ENCODE peak calls at places on chromosomes 11 and 22, in six cellular contexts. V, R, H, C, T and E are unnamed samples.

GRCh38 chr11:65663634-65664200 is 1.0 kb upstream of the RELA start:
- DNase-seq in C (no peak), H (peak), T (peak), V (no peak), R (peak), E (peak)

GRCh38 chr11:104858882-104859735 is 39.2 kb downstream of the CASP12 start:
- DNase-seq in R (no peak), H (no peak), C (no peak), V (no peak), T (no peak), E (no peak)

GRCh38 chr22:48799227-48799970 is 1028.3 kb downstream of the BRD1 start:
- DNase-seq in H (no peak), T (no peak), R (no peak), C (no peak), V (no peak), E (no peak)

GRCh38 chr11:131473510-131473909 is 103.1 kb downstream of the NTM start:
- DNase-seq in C (no peak), T (no peak), R (no peak), V (no peak), H (no peak), E (no peak)

GRCh38 chr11:35151241-35151640 is 12.3 kb downstream of the CD44 start:
- DNase-seq in C (no peak), R (no peak), V (no peak), T (no peak), H (no peak), E (no peak)

GRCh38 chr11:65422633-65423515 is at the start of gene NEAT1:
- DNase-seq in T (peak), V (peak), H (peak), R (peak), C (peak), E (peak)

GRCh38 chr22:43974028-43974545 is 18.8 kb downstream of the SAMM50 start:
- DNase-seq in T (no peak), C (no peak), H (no peak), R (no peak), V (no peak), E (no peak)

GRCh38 chr22:22357024-22357868 is 112.7 kb downstream of the VPREB1 start:
- DNase-seq in T (peak), C (peak), V (peak), R (peak), H (peak), E (peak)

GRCh38 chr22:33707581-33707980 is 212.7 kb downstream of the LARGE1 start:
- DNase-seq in R (no peak), T (no peak), C (no peak), V (no peak), H (no peak), E (no peak)

GRCh38 chr22:32823024-32823730 is 21.7 kb downstream of the TIMP3 start:
- DNase-seq in V (no peak), R (peak), C (peak), T (no peak), H (no peak), E (no peak)

GRCh38 chr11:11427185-11427944 is 74.3 kb upstream of the CSNK2A3 start:
- DNase-seq in C (no peak), V (no peak), R (no peak), T (no peak), H (no peak), E (no peak)

GRCh38 chr22:49534386-49534785 is 293.3 kb downstream of the BRD1 start:
- DNase-seq in V (no peak), T (no peak), C (no peak), H (no peak), R (no peak), E (no peak)

DNA sequence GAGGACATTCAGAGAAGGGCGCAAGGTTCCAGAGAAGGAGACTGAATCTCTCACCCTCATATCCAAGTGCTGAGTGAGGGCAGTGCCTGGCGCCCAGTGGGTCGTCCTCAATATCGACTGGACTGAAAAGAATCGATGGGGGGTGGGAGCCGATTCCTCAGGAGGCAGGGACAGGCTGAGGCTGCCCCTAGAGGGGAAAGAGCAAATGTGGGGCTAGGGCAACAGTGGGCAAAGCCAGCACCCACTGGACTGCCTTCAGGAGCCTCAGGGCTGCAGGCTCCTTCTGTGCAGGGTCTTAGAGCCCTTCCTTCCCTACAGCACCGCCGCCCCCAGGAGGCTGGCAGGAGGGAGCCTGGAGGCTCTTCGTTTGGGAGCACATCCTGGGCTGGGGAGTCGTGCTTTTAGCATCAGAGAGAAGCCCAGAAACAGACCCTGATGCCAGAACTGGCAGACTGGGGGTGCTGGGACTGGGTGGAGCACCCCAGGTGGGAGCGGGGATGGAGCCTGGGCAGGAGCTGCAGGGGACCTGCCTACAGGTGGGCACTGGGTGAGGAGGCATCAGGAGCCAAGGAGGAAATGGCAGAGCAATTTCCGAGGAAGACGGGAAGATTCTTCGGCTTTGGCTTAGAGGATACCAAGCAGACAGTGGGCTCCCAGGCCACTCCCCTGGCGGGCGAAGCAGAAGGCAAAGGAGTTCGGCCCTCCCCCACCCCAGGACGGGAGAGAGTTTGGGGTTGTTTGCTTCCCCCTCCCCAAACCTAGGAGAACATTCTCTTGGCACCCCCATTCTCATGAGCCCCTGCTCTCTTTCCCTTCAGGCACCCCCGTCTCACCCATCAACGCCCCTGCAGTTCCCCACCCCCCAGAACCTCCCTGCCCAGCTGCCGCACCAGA is 1.2 kb downstream of the SYT7 start:
- DNase-seq in C (no peak), H (no peak), T (no peak), R (no peak), V (no peak), E (no peak)
- TF ChIP-seq CTCF in C (no peak), H (no peak), T (no peak), R (no peak), V (no peak), E (no peak)

DNA sequence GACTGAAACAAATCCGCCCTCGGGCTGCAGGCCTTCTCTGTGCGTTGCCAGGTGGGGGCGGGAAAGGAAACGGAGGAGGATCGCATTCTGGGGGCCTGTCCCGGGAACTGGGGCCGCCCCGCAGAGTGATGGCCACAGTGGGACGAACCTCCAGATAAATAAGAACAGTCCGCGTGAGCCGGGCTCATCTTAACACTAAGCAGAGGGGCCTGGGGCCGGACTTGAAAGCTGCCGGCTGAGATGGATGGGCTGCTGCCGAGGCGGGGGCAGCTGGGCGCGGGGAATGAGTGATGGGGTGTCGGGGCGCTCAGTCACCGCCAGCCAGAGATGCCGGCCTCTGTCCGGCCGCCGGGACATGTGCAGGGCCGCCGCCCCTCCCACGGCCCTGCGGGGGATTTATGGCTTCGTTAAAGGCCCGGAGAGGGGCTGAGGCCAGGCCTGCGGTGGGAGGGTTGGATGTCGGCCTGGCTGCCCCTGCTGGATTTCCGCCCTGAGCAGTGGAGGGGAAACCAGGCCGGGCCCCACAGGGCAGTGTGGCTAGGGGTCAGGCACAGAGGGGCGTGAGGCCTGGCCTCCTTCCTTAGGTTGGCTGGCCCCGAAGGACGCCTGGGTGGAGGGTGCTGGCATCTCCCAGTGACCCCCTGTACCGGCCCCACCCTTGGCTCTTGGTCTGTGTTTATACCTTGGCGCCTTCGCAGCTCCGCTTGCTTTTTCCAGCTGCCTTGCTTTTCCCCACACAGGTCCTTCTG is 45.3 kb upstream of the CD82 start:
- DNase-seq in C (no peak), V (no peak), R (no peak), H (peak), T (no peak), E (no peak)
- TF ChIP-seq CTCF in C (no peak), V (no peak), R (no peak), H (no peak), T (no peak), E (no peak)

GRCh38 chr22:23402275-23403151 is 177.6 kb downstream of the IGLL1 start:
- DNase-seq in V (peak), H (peak), T (no peak), R (peak), C (peak), E (no peak)
- TF ChIP-seq CTCF in V (peak), H (peak), T (peak), R (peak), C (peak), E (peak)

GRCh38 chr11:8872017-8872416 is 39.0 kb upstream of the AKIP1 start:
- DNase-seq in C (no peak), R (no peak), V (no peak), T (no peak), H (no peak), E (no peak)

GRCh38 chr11:8873966-8874365 is 37.0 kb upstream of the AKIP1 start:
- DNase-seq in C (no peak), H (no peak), R (no peak), T (no peak), V (no peak), E (no peak)

GRCh38 chr11:8871283-8871775 is 39.7 kb upstream of the AKIP1 start:
- DNase-seq in R (peak), T (peak), C (peak), H (peak), V (no peak), E (no peak)

GRCh38 chr11:8867856-8868705 is 42.9 kb upstream of the AKIP1 start:
- DNase-seq in R (no peak), T (no peak), V (no peak), C (no peak), H (no peak), E (no peak)

DNA sequence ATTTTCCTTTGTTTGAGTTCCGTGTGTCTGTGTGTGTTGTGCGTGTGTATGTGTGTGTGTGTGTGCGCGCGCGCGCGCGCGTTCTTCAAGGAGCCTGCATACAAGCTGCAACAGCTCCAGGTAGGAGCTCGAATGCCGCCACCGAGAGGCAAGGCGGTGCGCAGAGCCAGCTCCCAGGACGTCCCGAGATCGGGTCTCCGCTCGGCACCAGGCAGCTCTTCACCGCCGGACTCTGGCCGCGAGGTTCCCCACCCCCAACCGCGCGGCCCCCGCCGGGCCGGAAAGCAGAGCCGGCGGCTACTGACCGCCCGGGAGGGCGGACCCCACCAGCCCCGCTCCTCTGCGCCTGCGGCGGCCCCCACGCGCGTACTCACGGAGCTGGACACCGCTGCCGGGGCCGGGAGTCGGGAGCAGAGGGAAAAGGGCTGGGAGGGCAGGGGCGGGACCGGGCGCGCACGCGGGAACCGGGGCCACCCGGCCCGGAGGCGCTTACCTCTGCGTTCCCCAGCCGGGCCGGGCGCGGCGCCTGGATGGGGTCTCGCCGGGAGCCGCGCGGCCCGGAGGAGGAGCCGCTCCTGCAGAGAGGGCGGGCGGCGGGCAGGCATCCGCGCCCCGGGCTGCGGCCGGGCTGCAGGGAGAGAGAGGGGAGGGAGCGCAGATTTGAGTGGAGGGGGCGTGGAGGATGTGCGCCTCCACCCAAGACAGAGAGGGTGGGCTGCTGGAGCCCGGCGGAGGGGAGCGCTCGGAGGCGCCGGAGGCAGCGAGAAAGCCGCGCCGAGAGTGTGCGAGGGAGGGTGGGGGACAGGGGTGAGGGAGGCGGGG is 40.3 kb upstream of the AKIP1 start:
- DNase-seq in C (peak), H (peak), R (peak), T (no peak), V (no peak), E (no peak)
- TF ChIP-seq CTCF in C (no peak), H (no peak), R (no peak), T (no peak), V (no peak), E (no peak)

DNA sequence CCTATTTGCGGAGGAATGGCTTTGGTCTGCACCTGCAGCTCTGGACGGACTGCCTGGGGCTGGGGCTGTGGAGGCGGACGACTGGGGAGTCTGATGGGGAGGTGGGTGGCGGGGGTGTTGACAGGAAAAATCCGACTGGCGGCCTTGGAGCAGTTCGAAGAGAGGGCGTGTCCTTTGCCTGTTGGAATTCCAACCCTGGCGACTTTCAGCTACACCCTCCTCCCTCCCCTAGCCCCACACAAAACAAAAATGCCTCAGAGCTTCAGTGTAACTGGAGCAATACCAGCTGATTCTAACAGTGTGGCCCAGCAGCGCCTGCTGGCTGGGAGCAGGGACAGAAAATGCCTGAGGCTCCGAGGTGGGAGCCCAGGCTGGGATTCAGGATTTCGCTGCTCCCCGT is 85.4 kb downstream of the ATXN10 start:
- DNase-seq in C (no peak), V (no peak), R (no peak), T (no peak), H (no peak), E (no peak)
- TF ChIP-seq CTCF in C (no peak), V (no peak), R (no peak), T (no peak), H (no peak), E (no peak)

DNA sequence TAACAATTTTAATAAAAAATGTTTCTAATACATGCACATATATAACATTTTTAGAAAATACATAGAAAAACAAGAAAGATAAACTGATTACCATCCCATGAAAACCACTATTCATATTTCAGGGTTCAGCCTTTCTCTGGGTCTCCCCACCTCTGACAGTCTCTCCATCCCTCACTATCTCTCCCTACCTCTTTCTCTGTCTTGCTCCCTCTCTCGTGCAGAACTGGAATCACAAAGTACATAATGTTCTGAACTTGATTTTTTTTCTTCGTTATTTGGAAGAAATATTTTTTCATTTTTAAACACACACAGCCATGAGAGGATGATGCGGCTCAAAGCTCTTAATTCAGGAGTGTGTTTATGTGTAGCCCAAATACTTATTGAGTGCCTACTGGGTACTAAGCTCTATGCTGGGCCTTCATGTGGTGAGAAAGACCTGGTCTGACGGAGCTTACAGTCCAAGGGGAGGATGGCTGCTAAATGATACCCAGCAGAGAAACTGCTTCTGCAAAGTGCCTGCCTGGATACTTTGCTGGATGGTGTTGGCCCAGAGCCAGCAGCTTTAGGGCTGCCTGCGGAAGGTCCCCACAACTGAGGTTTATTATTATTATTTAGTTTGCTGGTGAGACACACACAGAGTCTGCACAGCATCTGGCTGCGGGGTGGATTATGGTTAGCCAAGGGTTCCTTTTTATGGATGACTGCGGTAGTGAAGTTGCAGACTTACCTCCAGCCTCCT is 42.6 kb downstream of the SC5D start:
- DNase-seq in C (no peak), H (no peak), V (no peak), R (no peak), T (no peak), E (no peak)
- TF ChIP-seq CTCF in C (no peak), H (no peak), V (no peak), R (no peak), T (no peak), E (no peak)